ENCODE peak calls at places on chromosomes 7 and 10, in five cellular contexts. One of them, this sample, is unnamed.

GRCh38 chr10:13526952-13527863 is 1.6 kb downstream of the BEND7 start:
- DNase-seq in mammary epithelial cell: peak; percentile 63
- DNase-seq in HCT116: peak; percentile 29
- DNase-seq in GM23248: peak; percentile 86
- DNase-seq in astrocyte: peak; percentile 87
- DNase-seq in this sample: no peak

GRCh38 chr7:120742370-120742769 is 115.6 kb downstream of the TSPAN12 start:
- DNase-seq in GM23248: no peak
- DNase-seq in astrocyte: no peak
- DNase-seq in HCT116: no peak
- DNase-seq in mammary epithelial cell: no peak
- DNase-seq in this sample: no peak

GRCh38 chr7:137423321-137423720 is 79.8 kb upstream of the PTN start:
- DNase-seq in GM23248: peak; percentile 29
- DNase-seq in mammary epithelial cell: no peak
- DNase-seq in astrocyte: peak; percentile 70
- DNase-seq in HCT116: no peak
- DNase-seq in this sample: no peak

GRCh38 chr10:80154626-80154977 is 22.1 kb downstream of the PLAC9 start:
- DNase-seq in mammary epithelial cell: no peak
- DNase-seq in HCT116: no peak
- DNase-seq in GM23248: no peak
- DNase-seq in astrocyte: no peak
- DNase-seq in this sample: no peak

GRCh38 chr10:49072166-49072885 is 43.0 kb downstream of the VSTM4 start:
- DNase-seq in astrocyte: no peak
- DNase-seq in GM23248: no peak
- DNase-seq in HCT116: no peak
- DNase-seq in mammary epithelial cell: no peak
- DNase-seq in this sample: no peak

GRCh38 chr7:81234896-81235295 is 316.0 kb upstream of the SEMA3C start:
- DNase-seq in GM23248: peak; percentile 24
- DNase-seq in astrocyte: peak; percentile 48
- DNase-seq in mammary epithelial cell: peak; percentile 17
- DNase-seq in HCT116: no peak
- DNase-seq in this sample: peak; percentile 50

GRCh38 chr7:16512097-16512496 is 14.5 kb upstream of the LRRC72 start:
- DNase-seq in HCT116: no peak
- DNase-seq in GM23248: no peak
- DNase-seq in astrocyte: no peak
- DNase-seq in mammary epithelial cell: no peak
- DNase-seq in this sample: no peak

GRCh38 chr7:46569117-46569433 is 648.0 kb upstream of the IGFBP3 start:
- DNase-seq in mammary epithelial cell: peak; percentile 47
- DNase-seq in GM23248: no peak
- DNase-seq in HCT116: no peak
- DNase-seq in astrocyte: peak; percentile 17
- DNase-seq in this sample: peak; percentile 35

GRCh38 chr7:106249488-106249887 is 35.3 kb downstream of the NAMPT start:
- DNase-seq in astrocyte: no peak
- DNase-seq in HCT116: no peak
- DNase-seq in mammary epithelial cell: no peak
- DNase-seq in GM23248: no peak
- DNase-seq in this sample: no peak
- H3K36me3 ChIP-seq in astrocyte: peaks cover 8% of the 10 kb centered on the region
- H3K36me3 ChIP-seq in HCT116: peaks cover 45% of the 10 kb centered on the region
- H3K36me3 ChIP-seq in mammary epithelial cell: peaks cover 36% of the 10 kb centered on the region
- H3K36me3 ChIP-seq in GM23248: peaks cover 39% of the 10 kb centered on the region
- H3K36me3 ChIP-seq in this sample: peaks cover 15% of the 10 kb centered on the region

DNA sequence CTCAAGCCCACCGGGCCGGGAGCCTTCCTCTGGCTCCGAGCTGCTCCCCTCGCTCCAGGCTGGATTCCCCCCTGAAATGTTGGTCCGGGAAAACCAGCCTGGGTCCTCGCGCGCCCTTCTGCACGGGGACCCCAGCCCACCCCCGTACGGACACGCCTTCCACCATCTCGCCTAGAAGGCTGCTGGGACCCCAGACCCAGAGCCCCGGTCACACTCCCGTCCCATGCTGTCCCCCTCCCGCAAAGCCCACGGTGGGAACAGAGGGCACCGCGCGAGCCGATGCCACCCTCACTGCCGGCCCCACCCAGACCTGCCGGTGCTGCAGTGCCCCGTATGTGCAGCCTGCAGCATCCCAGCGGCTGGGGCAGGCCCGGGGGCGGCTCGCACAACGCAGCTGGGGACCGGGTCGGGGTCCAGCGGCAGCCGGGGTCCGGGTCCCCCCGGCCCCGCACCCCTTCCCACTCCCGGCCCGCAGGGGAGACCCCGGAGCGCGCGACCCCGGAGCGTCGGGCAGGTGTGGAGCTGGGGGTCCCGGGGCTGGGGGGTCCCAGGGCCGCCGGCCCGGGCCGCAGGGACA is 871 bp downstream of the SPOCK2 start:
- DNase-seq in GM23248: no peak
- DNase-seq in astrocyte: no peak
- DNase-seq in mammary epithelial cell: no peak
- DNase-seq in HCT116: no peak
- DNase-seq in this sample: no peak
- TF ChIP-seq EZH2 in GM23248: no peak
- TF ChIP-seq EZH2 in astrocyte: peak; percentile 95
- TF ChIP-seq EZH2 in mammary epithelial cell: no peak
- TF ChIP-seq EZH2 in HCT116: no peak
- TF ChIP-seq EZH2 in this sample: no peak

GRCh38 chr7:140688341-140688740 is 8.2 kb upstream of the NDUFB2 start:
- DNase-seq in GM23248: no peak
- DNase-seq in mammary epithelial cell: no peak
- DNase-seq in HCT116: no peak
- DNase-seq in astrocyte: no peak
- DNase-seq in this sample: no peak
- H3K36me3 ChIP-seq in GM23248: no peaks in the 10 kb centered on the region
- H3K36me3 ChIP-seq in mammary epithelial cell: peaks cover 2% of the 10 kb centered on the region
- H3K36me3 ChIP-seq in HCT116: peaks cover 4% of the 10 kb centered on the region
- H3K36me3 ChIP-seq in astrocyte: no peaks in the 10 kb centered on the region
- H3K36me3 ChIP-seq in this sample: peaks cover 2% of the 10 kb centered on the region

GRCh38 chr10:71567006-71567405 is 152.6 kb downstream of the C10orf105 start:
- DNase-seq in astrocyte: no peak
- DNase-seq in mammary epithelial cell: no peak
- DNase-seq in HCT116: no peak
- DNase-seq in GM23248: no peak
- DNase-seq in this sample: no peak

GRCh38 chr10:71562884-71563283 is 156.7 kb downstream of the C10orf105 start:
- DNase-seq in astrocyte: no peak
- DNase-seq in HCT116: no peak
- DNase-seq in GM23248: no peak
- DNase-seq in mammary epithelial cell: no peak
- DNase-seq in this sample: no peak

GRCh38 chr10:71562181-71562580 is 157.4 kb downstream of the C10orf105 start:
- DNase-seq in astrocyte: no peak
- DNase-seq in mammary epithelial cell: no peak
- DNase-seq in HCT116: no peak
- DNase-seq in GM23248: no peak
- DNase-seq in this sample: no peak

GRCh38 chr10:71564221-71564820 is 155.3 kb downstream of the C10orf105 start:
- DNase-seq in mammary epithelial cell: no peak
- DNase-seq in GM23248: no peak
- DNase-seq in HCT116: no peak
- DNase-seq in astrocyte: no peak
- DNase-seq in this sample: peak; percentile 81

DNA sequence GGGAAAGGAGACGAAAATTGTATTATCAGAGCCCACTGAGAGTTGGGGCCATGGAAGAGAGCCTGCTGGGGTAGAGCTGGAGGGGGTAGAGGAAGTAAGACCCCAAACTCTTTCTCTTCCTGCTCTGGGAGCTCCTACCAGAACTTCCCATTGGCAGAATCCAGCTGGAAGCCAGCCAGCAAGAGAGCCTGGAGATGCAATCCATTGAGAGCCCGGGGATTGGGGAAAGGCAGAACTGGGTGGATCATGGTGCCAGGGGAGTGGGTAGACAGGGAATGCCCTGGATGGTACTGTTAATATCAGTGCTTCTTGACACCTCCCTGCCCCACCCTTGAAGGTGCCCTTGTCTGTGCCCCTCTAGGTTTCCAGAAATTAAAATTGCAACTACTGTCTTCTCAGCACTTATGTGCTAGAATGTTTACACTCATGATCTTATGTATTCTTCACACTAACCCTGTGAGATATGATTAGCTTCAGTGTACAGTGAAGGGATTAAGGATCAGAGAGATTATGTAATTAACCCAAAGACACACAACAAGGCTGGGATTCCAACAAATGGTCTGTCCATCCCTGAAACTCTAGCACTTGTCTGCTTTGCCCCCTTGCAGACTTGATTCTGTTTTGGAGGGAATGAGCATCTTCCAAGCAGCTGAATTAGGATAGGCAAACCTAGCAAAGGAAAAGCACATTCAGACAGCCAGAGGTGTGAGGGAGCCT is 154.1 kb downstream of the C10orf105 start:
- DNase-seq in GM23248: no peak
- DNase-seq in HCT116: no peak
- DNase-seq in mammary epithelial cell: no peak
- DNase-seq in astrocyte: no peak
- DNase-seq in this sample: no peak
- TF ChIP-seq EZH2 in GM23248: no peak
- TF ChIP-seq EZH2 in HCT116: no peak
- TF ChIP-seq EZH2 in mammary epithelial cell: no peak
- TF ChIP-seq EZH2 in astrocyte: no peak
- TF ChIP-seq EZH2 in this sample: no peak

GRCh38 chr7:64687249-64687648 is 21.3 kb downstream of the ZNF107 start:
- DNase-seq in astrocyte: no peak
- DNase-seq in GM23248: no peak
- DNase-seq in mammary epithelial cell: no peak
- DNase-seq in HCT116: no peak
- DNase-seq in this sample: no peak

GRCh38 chr7:64686493-64687184 is 20.7 kb downstream of the ZNF107 start:
- DNase-seq in astrocyte: no peak
- DNase-seq in HCT116: no peak
- DNase-seq in mammary epithelial cell: peak; percentile 90
- DNase-seq in GM23248: no peak
- DNase-seq in this sample: no peak

GRCh38 chr7:64685741-64686140 is 19.8 kb downstream of the ZNF107 start:
- DNase-seq in GM23248: no peak
- DNase-seq in HCT116: no peak
- DNase-seq in mammary epithelial cell: peak; percentile 44
- DNase-seq in astrocyte: no peak
- DNase-seq in this sample: no peak

GRCh38 chr7:64685091-64685490 is 19.2 kb downstream of the ZNF107 start:
- DNase-seq in astrocyte: no peak
- DNase-seq in HCT116: no peak
- DNase-seq in GM23248: no peak
- DNase-seq in mammary epithelial cell: no peak
- DNase-seq in this sample: no peak
- H3K36me3 ChIP-seq in astrocyte: peaks cover 22% of the 10 kb centered on the region
- H3K36me3 ChIP-seq in HCT116: peaks cover 19% of the 10 kb centered on the region
- H3K36me3 ChIP-seq in GM23248: peaks cover 4% of the 10 kb centered on the region
- H3K36me3 ChIP-seq in mammary epithelial cell: peaks cover 4% of the 10 kb centered on the region
- H3K36me3 ChIP-seq in this sample: peaks cover 35% of the 10 kb centered on the region

GRCh38 chr7:150432915-150433892 is 17.2 kb upstream of the GIMAP8 start:
- DNase-seq in HCT116: no peak
- DNase-seq in GM23248: no peak
- DNase-seq in astrocyte: no peak
- DNase-seq in mammary epithelial cell: no peak
- DNase-seq in this sample: no peak

GRCh38 chr7:150435390-150436073 is 14.9 kb upstream of the GIMAP8 start:
- DNase-seq in mammary epithelial cell: no peak
- DNase-seq in astrocyte: no peak
- DNase-seq in GM23248: no peak
- DNase-seq in HCT116: no peak
- DNase-seq in this sample: no peak

GRCh38 chr7:150434240-150434639 is 16.2 kb upstream of the GIMAP8 start:
- DNase-seq in HCT116: no peak
- DNase-seq in astrocyte: no peak
- DNase-seq in GM23248: no peak
- DNase-seq in mammary epithelial cell: no peak
- DNase-seq in this sample: no peak

GRCh38 chr7:150431839-150432658 is 18.4 kb upstream of the GIMAP8 start:
- DNase-seq in mammary epithelial cell: no peak
- DNase-seq in GM23248: no peak
- DNase-seq in astrocyte: no peak
- DNase-seq in HCT116: no peak
- DNase-seq in this sample: no peak

GRCh38 chr7:150435047-150435389 is 15.4 kb upstream of the GIMAP8 start:
- DNase-seq in mammary epithelial cell: no peak
- DNase-seq in astrocyte: no peak
- DNase-seq in GM23248: no peak
- DNase-seq in HCT116: no peak
- DNase-seq in this sample: no peak
- TF ChIP-seq EZH2 in mammary epithelial cell: no peak
- TF ChIP-seq EZH2 in astrocyte: no peak
- TF ChIP-seq EZH2 in GM23248: no peak
- TF ChIP-seq EZH2 in HCT116: no peak
- TF ChIP-seq EZH2 in this sample: no peak